ENCODE peak calls at places on chromosomes 2 and 18, in ten cellular contexts. Q is activated T-helper 9 cell treated with anti-CD3 and anti-CD28 coated beads, Interleukin-2, amount 50 U/mL, for 16 hours; I is T-helper 9 cell; N is activated T-cell treated with anti-CD3 and anti-CD28 coated beads, Interleukin-2, amount 50 U/mL, for 4 hours; D is T-helper 1 cell; Z is HAP-1; V is stimulated activated CD4-positive, alpha-beta T cell treated with anti-CD3 and anti-CD28 coated beads, Interleukin-1b, Interleukin-23, amount 100 ng/mL, for 1 hour; U is substantia nigra; X is NCI-H460; O is iPS DF 19.7. Y is an unnamed sample.
A peak's percentile ranks its signal among the peaks of the same experiment; 100 is the strongest.

GRCh38 chr2:226450141-226450540 is 349.5 kb downstream of the IRS1 start:
- DNase-seq in Q (no peak), I (no peak), N (no peak), D (no peak), Z (no peak), V (no peak), U (no peak), X (no peak), O (no peak), Y (no peak)

GRCh38 chr2:103887625-103888024 is 966.3 kb upstream of the POU3F3 start:
- DNase-seq in Q (no peak), I (no peak), N (no peak), D (no peak), Z (no peak), V (no peak), U (no peak), X (no peak), O (no peak), Y (no peak)

GRCh38 chr2:24785704-24786321 is 7.4 kb downstream of the PTRHD1 start:
- DNase-seq in Q (no peak), I (no peak), N (no peak), D (no peak), Z (no peak), V (no peak), U (no peak), X (no peak), O (no peak), Y (peak; percentile 62)

GRCh38 chr2:214604861-214605260 is 194.0 kb downstream of the VWC2L start:
- DNase-seq in Q (no peak), I (no peak), N (no peak), D (no peak), Z (no peak), V (no peak), U (no peak), X (no peak), O (no peak), Y (no peak)

GRCh38 chr2:28958689-28959088 is 22.4 kb upstream of the TOGARAM2 start:
- DNase-seq in Q (no peak), I (peak; percentile 8), N (no peak), D (peak; percentile 52), Z (peak; percentile 82), V (no peak), U (no peak), X (peak; percentile 77), O (no peak), Y (peak; percentile 60)

GRCh38 chr18:55833543-55833942 is 245.6 kb upstream of the TCF4 start:
- DNase-seq in Q (no peak), I (no peak), N (no peak), D (no peak), Z (no peak), V (no peak), U (no peak), X (peak; percentile 63), O (no peak), Y (no peak)

GRCh38 chr18:73461780-73462059 is 593.9 kb upstream of the NETO1 start:
- DNase-seq in Q (no peak), I (no peak), N (no peak), D (no peak), Z (no peak), V (no peak), U (no peak), X (no peak), O (no peak), Y (no peak)

GRCh38 chr2:160365691-160366367 is 127.8 kb downstream of the RBMS1 start:
- DNase-seq in Q (no peak), I (no peak), N (no peak), D (no peak), Z (no peak), V (no peak), U (no peak), X (no peak), O (no peak), Y (no peak)

GRCh38 chr2:185607943-185608342 is 130.7 kb upstream of the FSIP2 start:
- DNase-seq in Q (no peak), I (no peak), N (no peak), D (no peak), Z (no peak), V (no peak), U (no peak), X (no peak), O (no peak), Y (no peak)

GRCh38 chr2:207770602-207771404 is 1.1 kb upstream of the FZD5 start:
- DNase-seq in Q (no peak), I (no peak), N (no peak), D (no peak), Z (no peak), V (no peak), U (no peak), X (no peak), O (no peak), Y (peak; percentile 28)

GRCh38 chr2:163637876-163638275 is 97.9 kb downstream of the FIGN start:
- DNase-seq in Q (no peak), I (no peak), N (no peak), D (no peak), Z (no peak), V (no peak), U (no peak), X (no peak), O (no peak), Y (no peak)

GRCh38 chr18:25136416-25137132 is 215.4 kb downstream of the ZNF521 start:
- DNase-seq in Q (no peak), I (no peak), N (no peak), D (no peak), Z (no peak), V (no peak), U (no peak), X (no peak), O (no peak), Y (no peak)

GRCh38 chr2:96964221-96964905 is 22.0 kb downstream of the FAM178B start:
- DNase-seq in Q (no peak), I (no peak), N (no peak), D (no peak), Z (no peak), V (no peak), U (no peak), X (no peak), O (no peak), Y (no peak)

GRCh38 chr2:72983500-72984039 is 66.3 kb downstream of the EMX1 start:
- DNase-seq in Q (no peak), I (no peak), N (no peak), D (no peak), Z (no peak), V (no peak), U (no peak), X (no peak), O (no peak), Y (no peak)

GRCh38 chr18:6139007-6139406 is 243.7 kb upstream of the TMEM200C start:
- DNase-seq in Q (no peak), I (no peak), N (no peak), D (no peak), Z (no peak), V (no peak), U (no peak), X (no peak), O (no peak), Y (no peak)

GRCh38 chr18:79936641-79937040 is 14.8 kb downstream of the SLC66A2 start:
- DNase-seq in Q (no peak), I (no peak), N (no peak), D (no peak), Z (no peak), V (no peak), U (no peak), X (no peak), O (no peak), Y (no peak)

GRCh38 chr2:143128681-143129580 is at the start of gene ARHGAP15:
- DNase-seq in Q (peak; percentile 62), I (peak; percentile 45), N (peak; percentile 58), D (peak; percentile 96), Z (no peak), V (peak; percentile 24), U (no peak), X (no peak), O (no peak), Y (peak; percentile 65)

GRCh38 chr2:160355080-160355479 is 138.5 kb downstream of the RBMS1 start:
- DNase-seq in Q (no peak), I (no peak), N (no peak), D (no peak), Z (no peak), V (no peak), U (no peak), X (no peak), O (no peak), Y (no peak)

GRCh38 chr2:15141211-15141610 is 419.9 kb downstream of the NBAS start:
- DNase-seq in Q (no peak), I (no peak), N (no peak), D (peak; percentile 62), Z (no peak), V (no peak), U (no peak), X (no peak), O (no peak), Y (no peak)

GRCh38 chr2:1814616-1815015 is 70.3 kb upstream of the PXDN start:
- DNase-seq in Q (no peak), I (no peak), N (no peak), D (no peak), Z (no peak), V (no peak), U (no peak), X (no peak), O (no peak), Y (no peak)

GRCh38 chr2:233846387-233847247 is 7.7 kb downstream of the HJURP start:
- DNase-seq in Q (no peak), I (no peak), N (no peak), D (no peak), Z (no peak), V (no peak), U (no peak), X (no peak), O (no peak), Y (no peak)

GRCh38 chr18:26307161-26307773 is 81.0 kb downstream of the TAF4B start:
- DNase-seq in Q (no peak), I (no peak), N (no peak), D (peak; percentile 15), Z (peak; percentile 53), V (no peak), U (no peak), X (peak; percentile 47), O (no peak), Y (peak; percentile 55)

GRCh38 chr2:71702971-71703898 is 249.9 kb downstream of the DYSF start:
- DNase-seq in Q (no peak), I (no peak), N (no peak), D (no peak), Z (no peak), V (no peak), U (no peak), X (no peak), O (no peak), Y (no peak)

GRCh38 chr18:905948-906415 is 1.3 kb downstream of the ADCYAP1 start:
- DNase-seq in Q (no peak), I (no peak), N (no peak), D (no peak), Z (no peak), V (no peak), U (no peak), X (no peak), O (no peak), Y (no peak)

GRCh38 chr2:237128026-237128703 is 42.5 kb downstream of the COPS8 start:
- DNase-seq in Q (no peak), I (no peak), N (peak; percentile 21), D (no peak), Z (no peak), V (no peak), U (no peak), X (peak; percentile 85), O (no peak), Y (no peak)

GRCh38 chr2:104965900-104966299 is 72.0 kb upstream of the MRPS9 start:
- DNase-seq in Q (no peak), I (no peak), N (no peak), D (no peak), Z (no peak), V (no peak), U (no peak), X (no peak), O (no peak), Y (no peak)

GRCh38 chr2:39119732-39120520 is 925 bp downstream of the SOS1 start:
- DNase-seq in Q (peak; percentile 49), I (peak; percentile 40), N (peak; percentile 57), D (peak; percentile 57), Z (peak; percentile 69), V (no peak), U (no peak), X (peak; percentile 34), O (no peak), Y (peak; percentile 76)

GRCh38 chr18:37564796-37565137 is 831 bp downstream of the CELF4 start:
- DNase-seq in Q (no peak), I (no peak), N (no peak), D (no peak), Z (peak; percentile 89), V (no peak), U (no peak), X (peak; percentile 31), O (no peak), Y (no peak)

Y was measured in germinal center.